ENCODE peak calls at places on chromosomes 3 and 15, in ten cellular contexts. Y is stomach, O is ovary, U is H1, C is upper lobe of left lung, A is K562, M is transverse colon, Q is esophagus muscularis mucosa, H is HepG2, N is GM12878. R is an unnamed sample.

GRCh38 chr3:12193485-12194165 is 34.9 kb upstream of the TIMP4 start:
- DNase-seq in Y (peak), O (no peak), U (no peak), C (no peak), A (peak), M (peak), Q (peak), H (peak), N (peak), R (no peak)

GRCh38 chr3:139655880-139656279 is 21.9 kb downstream of the NMNAT3 start:
- DNase-seq in Y (no peak), O (no peak), U (no peak), C (no peak), A (no peak), M (no peak), Q (no peak), H (peak), N (no peak), R (no peak)

GRCh38 chr15:96234109-96234892 is 96.2 kb upstream of the NR2F2 start:
- DNase-seq in Y (no peak), O (no peak), U (no peak), C (no peak), A (peak), M (no peak), Q (no peak), H (no peak), N (peak), R (no peak)

GRCh38 chr15:41411031-41411430 is 5.9 kb upstream of the RTF1 start:
- DNase-seq in Y (no peak), O (no peak), U (no peak), C (no peak), A (no peak), M (no peak), Q (no peak), H (no peak), N (no peak), R (no peak)

GRCh38 chr3:175307642-175308041 is 448.5 kb downstream of the NAALADL2 start:
- DNase-seq in Y (no peak), O (no peak), U (no peak), C (no peak), A (no peak), M (no peak), Q (no peak), H (no peak), N (no peak), R (no peak)

GRCh38 chr15:49135342-49135857 is 20.0 kb downstream of the COPS2 start:
- DNase-seq in Y (no peak), O (no peak), U (no peak), C (no peak), A (no peak), M (no peak), Q (no peak), H (no peak), N (no peak), R (no peak)

GRCh38 chr3:149582395-149582794 is 75.4 kb downstream of the WWTR1 start:
- DNase-seq in Y (no peak), O (no peak), U (no peak), C (no peak), A (no peak), M (no peak), Q (no peak), H (no peak), N (no peak), R (no peak)

GRCh38 chr15:75416584-75416983 is 34.9 kb downstream of the SIN3A start:
- DNase-seq in Y (no peak), O (no peak), U (no peak), C (no peak), A (no peak), M (no peak), Q (no peak), H (no peak), N (no peak), R (no peak)

GRCh38 chr3:39178553-39178952 is 13.8 kb downstream of the XIRP1 start:
- DNase-seq in Y (no peak), O (no peak), U (no peak), C (no peak), A (no peak), M (no peak), Q (no peak), H (no peak), N (no peak), R (no peak)

GRCh38 chr15:27486676-27487290 is 515.8 kb downstream of the GABRG3 start:
- DNase-seq in Y (no peak), O (no peak), U (no peak), C (no peak), A (no peak), M (no peak), Q (no peak), H (no peak), N (no peak), R (no peak)

GRCh38 chr3:171267089-171267488 is 193.1 kb downstream of the TNIK start:
- DNase-seq in Y (no peak), O (no peak), U (no peak), C (no peak), A (no peak), M (no peak), Q (no peak), H (no peak), N (no peak), R (no peak)

GRCh38 chr3:95615592-95616310 is 1198.6 kb upstream of the EPHA6 start:
- DNase-seq in Y (no peak), O (no peak), U (no peak), C (no peak), A (no peak), M (no peak), Q (no peak), H (no peak), N (no peak), R (no peak)

GRCh38 chr15:81361891-81362290 is 12.1 kb downstream of the TMC3 start:
- DNase-seq in Y (no peak), O (no peak), U (no peak), C (no peak), A (no peak), M (no peak), Q (no peak), H (no peak), N (no peak), R (no peak)

DNA sequence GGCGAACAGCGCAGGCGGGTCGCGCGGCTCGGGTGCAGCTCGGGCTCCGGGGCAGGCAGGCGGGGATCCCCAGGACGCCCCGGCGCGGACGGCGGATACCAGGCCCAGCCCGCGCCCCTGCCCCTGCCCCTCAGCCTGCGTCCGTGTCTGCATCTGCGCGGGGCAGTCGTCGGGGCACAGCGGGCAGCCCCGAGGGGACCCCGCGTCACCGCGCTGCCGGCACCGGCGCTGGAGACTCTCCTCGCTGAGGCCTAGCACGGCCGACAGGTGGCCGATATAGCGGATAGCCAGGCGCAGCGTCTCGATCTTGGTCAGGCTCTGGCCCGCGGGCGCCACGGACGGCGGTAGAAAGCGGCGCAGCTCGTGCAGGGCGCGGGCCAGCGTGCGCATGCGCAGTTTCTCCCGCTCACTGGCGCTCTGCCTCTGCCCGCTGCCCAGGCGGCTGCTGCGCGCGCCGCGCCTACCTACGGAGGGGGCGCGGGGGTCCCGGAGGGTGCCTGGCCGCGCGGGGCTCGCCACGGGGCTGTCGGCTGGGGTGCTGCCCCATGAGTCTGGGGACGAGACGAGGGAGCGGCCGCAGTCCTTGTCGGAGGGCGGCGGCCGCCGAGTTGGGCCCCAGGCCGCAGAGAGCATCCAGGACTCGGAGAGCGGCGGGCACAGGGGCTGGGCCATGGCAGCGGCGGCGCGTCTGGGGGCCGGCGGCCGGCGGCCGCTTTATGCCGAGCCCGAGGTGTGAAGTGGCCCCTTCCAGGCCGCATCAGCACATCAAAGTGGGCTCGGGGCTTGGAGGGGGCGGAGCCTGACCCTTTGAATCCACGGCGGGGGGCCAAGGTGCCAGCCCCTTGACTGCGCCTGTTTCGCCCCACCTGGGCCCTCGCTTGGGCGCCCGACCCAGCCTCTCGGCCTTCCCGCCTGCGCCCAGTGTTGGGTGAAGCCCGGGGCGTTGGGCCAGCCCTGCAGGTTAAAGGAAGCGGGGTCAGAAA is at the start of gene MESP1:
- DNase-seq in Y (peak), O (peak), U (peak), C (peak), A (peak), M (peak), Q (peak), H (peak), N (peak), R (peak)
- TF ChIP-seq POLR2A in Y (no peak), O (peak), U (no peak), C (no peak), A (no peak), M (peak), Q (no peak), H (peak), N (no peak), R (peak)

GRCh38 chr3:40920041-40920440 is 279.3 kb upstream of the CTNNB1 start:
- DNase-seq in Y (no peak), O (no peak), U (no peak), C (no peak), A (no peak), M (no peak), Q (no peak), H (no peak), N (peak), R (no peak)
- TF ChIP-seq EP300 in Y (no peak), O (no peak), U (no peak), C (no peak), A (no peak), M (no peak), Q (no peak), H (no peak), N (no peak), R (no peak)

GRCh38 chr15:100338971-100339444 is 2.8 kb downstream of the ADAMTS17 start:
- DNase-seq in Y (peak), O (peak), U (no peak), C (no peak), A (no peak), M (peak), Q (peak), H (peak), N (no peak), R (peak)

GRCh38 chr15:100343251-100343650 is 1.5 kb upstream of the ADAMTS17 start:
- DNase-seq in Y (no peak), O (no peak), U (no peak), C (no peak), A (no peak), M (no peak), Q (no peak), H (no peak), N (no peak), R (no peak)

GRCh38 chr15:100340721-100341661 is 784 bp downstream of the ADAMTS17 start:
- DNase-seq in Y (no peak), O (peak), U (no peak), C (peak), A (no peak), M (peak), Q (no peak), H (no peak), N (no peak), R (no peak)

GRCh38 chr15:100339999-100340398 is 1.8 kb downstream of the ADAMTS17 start:
- DNase-seq in Y (no peak), O (no peak), U (no peak), C (peak), A (no peak), M (no peak), Q (no peak), H (no peak), N (no peak), R (no peak)

GRCh38 chr15:100341662-100342560 is at the start of gene ADAMTS17:
- DNase-seq in Y (peak), O (peak), U (peak), C (peak), A (peak), M (peak), Q (peak), H (peak), N (peak), R (peak)
- TF ChIP-seq POLR2A in Y (no peak), O (peak), U (peak), C (peak), A (no peak), M (peak), Q (peak), H (no peak), N (no peak), R (peak)

DNA sequence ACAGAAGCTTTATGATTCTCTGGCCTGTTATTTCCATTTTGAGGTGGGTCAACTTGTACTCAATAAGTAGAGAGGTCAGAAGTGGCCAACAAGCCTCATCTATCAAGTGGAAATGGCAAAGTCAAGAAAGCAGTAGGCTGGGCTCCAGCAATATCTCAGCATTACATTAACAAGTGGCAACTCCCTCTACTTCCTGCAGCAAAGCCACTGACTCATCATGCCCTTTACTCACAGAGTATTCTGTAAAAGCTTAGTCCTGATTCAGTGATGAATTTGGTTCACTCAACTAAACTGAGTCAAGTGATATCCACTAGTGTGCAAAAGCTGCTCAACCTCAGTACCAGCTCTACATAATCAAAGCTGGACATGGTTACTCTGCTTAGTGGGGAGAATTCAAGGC is 954.6 kb downstream of the EPHA3 start:
- DNase-seq in Y (no peak), O (no peak), U (no peak), C (no peak), A (no peak), M (no peak), Q (no peak), H (no peak), N (no peak), R (no peak)
- TF ChIP-seq EP300 in Y (no peak), O (no peak), U (no peak), C (no peak), A (no peak), M (no peak), Q (no peak), H (no peak), N (no peak), R (no peak)

DNA sequence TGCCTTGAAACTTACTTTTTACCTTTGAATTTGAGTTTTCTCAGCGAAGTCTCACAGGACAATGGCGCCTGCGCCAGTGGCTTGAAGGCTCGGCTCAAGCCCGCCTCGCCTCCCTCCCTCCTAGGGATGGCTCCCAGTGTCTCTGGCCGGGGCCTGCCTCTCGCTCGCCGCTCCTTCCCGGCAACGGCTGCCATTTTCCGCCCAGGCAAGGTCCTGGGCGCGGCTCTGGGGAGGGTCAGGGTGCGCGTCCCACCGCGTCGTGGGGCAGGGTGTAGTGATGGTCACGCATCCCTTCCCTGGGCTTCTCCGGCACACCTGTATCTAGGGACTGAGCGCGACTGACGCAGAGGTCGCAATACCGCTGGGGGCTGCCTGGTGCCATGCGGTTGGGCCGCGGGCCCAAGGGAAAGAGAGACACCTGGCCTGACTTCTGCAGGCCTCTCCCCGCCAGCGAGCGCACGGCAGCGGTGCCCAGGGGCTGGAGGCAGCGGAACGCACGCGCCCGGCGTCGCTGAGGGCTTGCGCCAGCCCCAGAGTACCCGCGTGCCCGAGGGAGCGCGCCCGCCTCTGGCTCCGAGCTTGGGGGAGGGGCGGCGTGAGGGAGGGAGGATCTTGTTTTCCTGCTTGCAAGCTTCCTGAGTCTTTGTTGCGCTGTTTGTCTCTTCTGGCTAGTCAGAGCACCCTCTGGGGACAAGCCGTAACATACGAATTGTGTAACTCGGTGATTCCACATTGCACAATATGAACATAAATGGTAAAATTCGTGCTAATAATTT is 20.7 kb upstream of the FEM1B start:
- DNase-seq in Y (peak), O (peak), U (peak), C (peak), A (no peak), M (peak), Q (no peak), H (peak), N (no peak), R (peak)
- TF ChIP-seq POLR2A in Y (no peak), O (peak), U (peak), C (peak), A (no peak), M (peak), Q (peak), H (no peak), N (no peak), R (peak)

DNA sequence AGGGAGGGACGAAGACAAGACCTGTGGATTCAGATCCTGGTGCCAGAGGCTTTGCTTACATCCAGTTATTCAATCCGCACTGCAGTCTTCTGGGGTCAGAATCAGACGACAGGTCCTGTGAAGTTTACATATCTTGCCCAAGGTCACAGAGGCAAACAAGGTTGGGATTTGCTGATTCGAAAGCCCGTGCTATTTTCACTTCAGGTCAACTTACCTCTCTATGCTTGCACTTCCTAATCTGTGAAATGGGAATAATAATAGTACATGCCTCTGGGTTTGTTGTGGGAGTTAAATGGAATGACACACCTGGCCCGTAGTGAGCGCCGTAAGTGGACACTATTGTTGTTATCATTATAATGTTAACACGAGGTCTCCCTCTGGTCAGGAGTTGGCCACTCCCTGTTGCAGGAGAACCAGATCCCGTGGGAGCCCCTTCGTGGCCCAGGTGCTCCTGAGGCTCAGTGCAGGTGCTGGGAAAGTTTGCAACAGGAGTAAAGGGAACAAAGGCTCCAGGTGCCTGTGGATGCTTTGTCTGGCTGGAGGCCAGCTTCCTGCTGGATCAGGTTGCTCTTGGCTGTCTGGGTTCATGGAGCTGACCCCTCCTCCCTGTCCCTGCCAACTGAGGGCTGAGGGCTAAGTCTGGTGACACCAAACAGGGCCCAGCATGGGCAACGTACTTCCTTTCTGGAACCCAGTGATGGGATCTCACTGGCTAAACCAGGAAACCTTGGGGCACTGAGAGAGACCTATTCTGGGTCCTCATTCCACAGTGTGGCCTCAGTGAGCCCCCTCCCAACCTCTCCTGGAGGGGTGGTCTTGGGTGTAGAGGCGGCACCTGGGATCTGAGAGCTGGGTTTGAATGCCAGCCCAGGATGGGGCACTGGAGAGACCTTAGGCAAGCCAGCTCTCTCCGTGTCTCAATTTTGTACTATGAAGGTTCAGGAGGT is 40.1 kb upstream of the SEMA4B start:
- DNase-seq in Y (peak), O (no peak), U (no peak), C (no peak), A (no peak), M (peak), Q (no peak), H (peak), N (no peak), R (no peak)
- TF ChIP-seq EP300 in Y (no peak), O (no peak), U (no peak), C (no peak), A (no peak), M (no peak), Q (no peak), H (no peak), N (no peak), R (no peak)

DNA sequence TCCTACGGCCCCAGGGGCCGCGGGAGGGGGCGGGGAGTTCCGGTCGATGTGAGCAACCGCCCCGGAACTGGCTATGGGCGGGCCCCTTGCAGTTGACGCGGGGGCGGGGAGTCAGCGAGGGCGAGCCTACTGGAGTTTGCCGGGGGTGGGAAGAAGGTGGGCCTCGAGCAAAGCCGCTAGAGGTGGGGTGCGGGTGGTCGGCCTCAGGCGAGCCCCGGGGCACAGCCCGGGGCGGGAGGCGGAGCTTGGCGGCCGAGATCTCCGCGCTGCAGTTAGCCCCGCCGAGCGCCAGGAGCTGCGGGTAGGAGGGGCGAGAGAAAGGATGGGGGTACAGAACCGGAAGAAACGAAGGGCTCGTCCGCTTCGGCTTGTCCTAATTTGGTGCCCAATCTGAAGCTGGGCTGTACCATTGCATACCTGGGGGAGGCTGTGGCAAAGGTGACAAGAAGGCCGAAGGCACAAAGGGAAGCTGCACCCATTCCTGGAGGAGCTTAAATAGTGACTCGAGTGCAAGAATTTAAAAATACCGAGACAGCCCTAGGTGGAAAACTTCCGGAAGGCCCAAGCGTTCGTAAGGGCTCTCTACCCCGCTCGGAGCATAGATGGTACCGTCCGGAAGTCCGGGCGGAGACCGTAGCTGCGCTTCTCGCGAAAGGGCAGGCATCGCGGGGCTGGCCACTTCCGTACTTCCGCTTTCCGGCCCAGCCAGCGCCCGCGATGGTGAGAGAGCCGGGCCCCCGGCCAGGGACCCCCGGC is at the start of the genes ARPC4 and TADA3:
- DNase-seq in Y (peak), O (peak), U (peak), C (peak), A (peak), M (peak), Q (peak), H (peak), N (peak), R (peak)
- TF ChIP-seq POLR2A in Y (no peak), O (peak), U (peak), C (peak), A (peak), M (peak), Q (no peak), H (peak), N (peak), R (no peak)

R was measured in tibial nerve.